ENCODE peak calls at places on chromosomes 6 and 20, in six cellular contexts. V, E, Z, Y, G and N are unnamed samples.

GRCh38 chr20:52291109-52291508 is 99.5 kb upstream of the ZFP64 start:
- DNase-seq in G (no peak), Z (no peak), Y (no peak), E (peak), V (no peak), N (no peak)

GRCh38 chr20:46621492-46621891 is 29.8 kb downstream of the SLC13A3 start:
- DNase-seq in V (no peak), E (no peak), Z (no peak), G (no peak), Y (no peak), N (no peak)

GRCh38 chr6:30942338-30943060 is 1.7 kb downstream of the MUCL3 start:
- DNase-seq in Z (peak), E (peak), Y (peak), G (no peak), V (no peak), N (no peak)

GRCh38 chr6:38193486-38194281 is 374.2 kb downstream of the ZFAND3 start:
- DNase-seq in E (no peak), V (no peak), Z (no peak), G (no peak), Y (no peak), N (no peak)

GRCh38 chr6:89385156-89385667 is 26.9 kb downstream of the RRAGD start:
- DNase-seq in Z (no peak), G (no peak), V (no peak), E (no peak), Y (peak), N (no peak)

GRCh38 chr6:20605581-20605980 is 71.3 kb downstream of the CDKAL1 start:
- DNase-seq in Z (no peak), E (no peak), G (no peak), Y (no peak), V (no peak), N (no peak)

GRCh38 chr6:125552819-125553218 is 196.6 kb upstream of the HEY2 start:
- DNase-seq in G (no peak), E (no peak), V (no peak), Y (no peak), Z (no peak), N (no peak)

GRCh38 chr20:55888655-55889054 is 116.7 kb downstream of the CBLN4 start:
- DNase-seq in Y (no peak), V (no peak), G (no peak), Z (no peak), E (no peak), N (no peak)

GRCh38 chr6:68876792-68877493 is 241.9 kb downstream of the ADGRB3 start:
- DNase-seq in V (no peak), Y (no peak), G (no peak), Z (no peak), E (no peak), N (no peak)